ENCODE peak calls at places on chromosomes 12 and 14, in five cellular contexts. F is K562, Z is IMR-90, C is SK-N-SH, A is GM12878. E is an unnamed sample.

GRCh38 chr12:121786441-121786825 is 7.1 kb downstream of the RHOF start:
- DNase-seq in Z (peak), F (no peak), A (no peak), C (no peak), E (peak)

GRCh38 chr12:16526693-16527092 is 79.3 kb downstream of the LMO3 start:
- DNase-seq in A (no peak), Z (peak), C (no peak), F (no peak), E (peak)

GRCh38 chr14:68525516-68525915 is 267.4 kb downstream of the ZFP36L1 start:
- DNase-seq in A (no peak), C (no peak), Z (no peak), F (no peak), E (no peak)

GRCh38 chr14:55298423-55298822 is 27.2 kb downstream of the FBXO34 start:
- DNase-seq in F (no peak), C (no peak), Z (no peak), A (no peak), E (no peak)

GRCh38 chr14:21191809-21192446 is 36.1 kb upstream of the OR5AU1 start:
- DNase-seq in Z (no peak), A (no peak), C (peak), F (peak), E (peak)

GRCh38 chr14:24483604-24484252 is 24.3 kb downstream of the CMA1 start:
- DNase-seq in Z (peak), C (no peak), A (no peak), F (no peak), E (no peak)

GRCh38 chr12:21483531-21483930 is 17.9 kb downstream of the RECQL start:
- DNase-seq in A (no peak), Z (no peak), F (no peak), C (no peak), E (no peak)

GRCh38 chr14:34059925-34060746 is 109.3 kb upstream of the EGLN3 start:
- DNase-seq in C (peak), F (peak), Z (peak), A (no peak), E (peak)

GRCh38 chr12:19529933-19530630 is 90.8 kb downstream of the AEBP2 start:
- DNase-seq in F (no peak), A (no peak), C (peak), Z (peak), E (no peak)

GRCh38 chr14:90941705-90942104 is 118.7 kb downstream of the RPS6KA5 start:
- DNase-seq in A (no peak), F (no peak), Z (no peak), C (no peak), E (no peak)

GRCh38 chr14:32059702-32060101 is 17.4 kb upstream of the ARHGAP5 start:
- DNase-seq in A (no peak), F (no peak), Z (no peak), C (no peak), E (no peak)

GRCh38 chr12:96197503-96198272 is 3.5 kb downstream of the ELK3 start:
- DNase-seq in Z (peak), F (no peak), C (no peak), A (no peak), E (peak)

DNA sequence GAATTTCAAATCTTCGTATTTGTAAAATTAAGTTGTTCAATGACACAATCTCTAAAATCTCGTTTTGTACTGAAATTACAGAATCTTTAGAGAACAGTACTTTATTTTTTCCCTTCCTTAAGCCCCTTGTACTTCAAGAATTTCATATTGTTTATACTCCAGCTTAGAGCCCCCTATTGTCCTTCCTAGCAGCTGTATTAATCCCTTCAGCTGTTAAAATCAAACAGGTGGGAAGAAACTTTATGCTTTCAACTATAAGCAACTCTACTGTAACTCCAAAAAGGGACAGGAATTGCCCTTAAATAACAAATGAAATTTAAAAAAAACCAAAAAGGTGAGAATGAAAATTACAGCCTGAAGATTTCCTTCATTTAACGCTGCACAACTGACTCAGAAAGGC is 1.7 kb downstream of the NACA start:
- DNase-seq in C (no peak), F (no peak), A (no peak), Z (no peak), E (no peak)
- TF ChIP-seq RCOR1 in C (no peak), F (no peak), A (no peak), Z (no peak), E (no peak)

DNA sequence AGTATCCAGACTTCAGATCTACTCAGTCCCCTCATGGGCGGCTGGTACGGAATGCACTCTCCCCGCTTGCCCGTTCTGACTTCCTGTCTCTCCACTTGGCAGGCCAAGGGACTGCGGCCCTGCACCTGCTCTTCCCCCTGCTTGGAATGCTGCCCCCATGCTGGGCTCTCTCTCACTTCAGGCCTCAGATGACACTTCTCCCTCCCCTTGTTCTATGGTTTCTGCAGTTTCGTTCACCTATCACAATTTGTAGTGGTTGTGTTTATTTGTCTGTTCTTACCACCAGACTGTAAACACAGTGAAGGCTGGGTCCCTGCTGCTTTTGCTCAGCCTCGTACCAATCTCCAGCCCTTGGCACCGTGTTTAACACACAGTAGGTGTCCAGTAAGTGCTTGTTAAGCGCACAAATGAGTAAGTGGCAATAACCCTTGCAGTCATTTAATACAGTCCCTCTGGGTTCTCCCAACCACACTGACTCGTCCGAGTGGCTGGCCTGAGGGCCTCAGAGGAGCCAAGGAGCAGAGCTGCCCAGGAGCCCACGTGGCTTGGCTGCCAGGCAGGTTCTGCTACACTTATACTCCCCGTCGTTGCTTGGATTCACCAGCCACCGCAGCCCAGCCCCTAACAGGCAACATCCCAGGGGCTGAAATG is 11.8 kb downstream of the SLC6A12 start:
- DNase-seq in A (no peak), C (no peak), F (no peak), Z (no peak), E (no peak)
- TF ChIP-seq RCOR1 in A (no peak), C (no peak), F (no peak), Z (no peak), E (no peak)

GRCh38 chr12:68158427-68158826 is 1.1 kb downstream of the IFNG start:
- DNase-seq in F (peak), C (no peak), A (no peak), Z (no peak), E (no peak)
- TF ChIP-seq RCOR1 in F (no peak), C (no peak), A (no peak), Z (no peak), E (no peak)

GRCh38 chr12:116411977-116412376 is 134.5 kb upstream of the MED13L start:
- DNase-seq in C (peak), F (no peak), Z (no peak), A (no peak), E (no peak)

GRCh38 chr12:116418551-116418950 is 140.6 kb upstream of the MAP1LC3B2 start:
- DNase-seq in F (no peak), A (no peak), Z (no peak), C (no peak), E (no peak)

GRCh38 chr12:116414891-116415290 is 137.4 kb upstream of the MED13L start:
- DNase-seq in A (no peak), Z (no peak), C (no peak), F (no peak), E (no peak)

GRCh38 chr12:116415408-116416108 is 138.1 kb upstream of the MED13L start:
- DNase-seq in F (no peak), Z (no peak), C (no peak), A (no peak), E (no peak)

GRCh38 chr12:116416161-116416560 is 138.7 kb upstream of the MED13L start:
- DNase-seq in C (no peak), A (no peak), Z (no peak), F (no peak), E (no peak)
- TF ChIP-seq RCOR1 in C (no peak), A (no peak), Z (no peak), F (no peak), E (no peak)

GRCh38 chr12:90043264-90043663 is 334.6 kb upstream of the ATP2B1 start:
- DNase-seq in C (no peak), A (no peak), F (no peak), Z (peak), E (no peak)

GRCh38 chr12:90038290-90038689 is 329.7 kb upstream of the ATP2B1 start:
- DNase-seq in C (no peak), F (no peak), A (no peak), Z (no peak), E (no peak)

GRCh38 chr12:90036641-90037040 is 328.0 kb upstream of the ATP2B1 start:
- DNase-seq in A (no peak), Z (peak), F (no peak), C (no peak), E (no peak)

GRCh38 chr12:90037740-90038139 is 329.1 kb upstream of the ATP2B1 start:
- DNase-seq in C (no peak), Z (peak), A (no peak), F (no peak), E (no peak)
- TF ChIP-seq RCOR1 in C (no peak), Z (no peak), A (no peak), F (no peak), E (no peak)

GRCh38 chr12:12534134-12534866 is 28.4 kb downstream of the DUSP16 start:
- DNase-seq in Z (no peak), F (no peak), C (peak), A (no peak), E (no peak)
- TF ChIP-seq RCOR1 in Z (no peak), F (peak), C (peak), A (no peak), E (no peak)

GRCh38 chr14:22510527-22511110 is 78.4 kb downstream of the DAD1 start:
- DNase-seq in A (no peak), C (no peak), F (no peak), Z (peak), E (no peak)
- TF ChIP-seq RCOR1 in A (no peak), C (no peak), F (no peak), Z (no peak), E (no peak)